ENCODE peak calls at places on chromosome 13, in five cellular contexts. K is hippocampal formation; A is stimulated activated naive CD4-positive, alpha-beta T cell treated with Interleukin-2 at 50 U/mL for 16 hours; V is neural progenitor cell; B is activated B cell treated with CpG ODN at 0.5 μM for 24 hours. S is an unnamed sample.
A peak's percentile ranks its signal among the peaks of the same experiment; 100 is the strongest.

GRCh38 chr13:41568143-41568989 is 111.0 kb downstream of the RGCC start:
- DNase-seq in V (no peak), K (peak; percentile 57), B (no peak), A (no peak), S (no peak)

GRCh38 chr13:50401721-50402510 is 386.7 kb downstream of the KCNRG start:
- DNase-seq in A (no peak), K (no peak), B (no peak), V (no peak), S (no peak)

GRCh38 chr13:20190481-20191310 is 2.0 kb downstream of the GJB2 start:
- DNase-seq in V (no peak), B (no peak), A (no peak), K (no peak), S (no peak)

GRCh38 chr13:53032849-53033248 is 4.2 kb downstream of the OLFM4 start:
- DNase-seq in B (no peak), V (no peak), A (no peak), K (no peak), S (no peak)

GRCh38 chr13:46535822-46536221 is 17.1 kb upstream of the LRCH1 start:
- DNase-seq in V (no peak), A (no peak), K (no peak), B (no peak), S (no peak)

GRCh38 chr13:85379433-85379832 is 419.8 kb downstream of the SLITRK6 start:
- DNase-seq in V (no peak), A (no peak), B (no peak), K (no peak), S (no peak)

GRCh38 chr13:41613471-41613870 is 156.1 kb downstream of the RGCC start:
- DNase-seq in K (no peak), B (no peak), V (peak; percentile 15), A (no peak), S (no peak)

GRCh38 chr13:32951580-32951979 is 64.6 kb upstream of the KL start:
- DNase-seq in A (no peak), V (no peak), B (no peak), K (no peak), S (no peak)

GRCh38 chr13:40342901-40343300 is 323.5 kb downstream of the FOXO1 start:
- DNase-seq in A (no peak), K (no peak), B (no peak), V (no peak), S (no peak)

GRCh38 chr13:21749410-21749809 is 78.5 kb downstream of the FGF9 start:
- DNase-seq in V (no peak), K (no peak), B (no peak), A (no peak), S (no peak)

GRCh38 chr13:35140321-35140720 is 198.3 kb downstream of the NBEA start:
- DNase-seq in A (no peak), B (no peak), K (no peak), V (no peak), S (no peak)

GRCh38 chr13:98978280-98978679 is 416 bp upstream of the DOCK9 start:
- DNase-seq in A (no peak), K (no peak), B (no peak), V (no peak), S (no peak)

GRCh38 chr13:39961036-39961435 is 305.6 kb downstream of the COG6 start:
- DNase-seq in B (no peak), K (no peak), V (no peak), A (no peak), S (no peak)

GRCh38 chr13:97977982-97978381 is 24.5 kb downstream of the IPO5 start:
- DNase-seq in B (no peak), K (no peak), V (no peak), A (no peak), S (no peak)

GRCh38 chr13:90999401-90999800 is 348.1 kb upstream of the MIR17HG start:
- DNase-seq in B (no peak), A (no peak), K (no peak), V (no peak), S (no peak)

GRCh38 chr13:114072421-114072820 is 60.0 kb downstream of the RASA3 start:
- DNase-seq in B (no peak), A (no peak), V (no peak), K (no peak), S (no peak)

GRCh38 chr13:109095126-109095525 is 465.7 kb downstream of the MYO16 start:
- DNase-seq in K (no peak), A (no peak), V (no peak), B (no peak), S (no peak)

GRCh38 chr13:22505489-22505888 is 675.3 kb upstream of the SGCG start:
- DNase-seq in A (no peak), B (no peak), K (no peak), V (no peak), S (no peak)

GRCh38 chr13:32911506-32911905 is 104.7 kb upstream of the KL start:
- DNase-seq in A (no peak), K (peak; percentile 19), B (no peak), V (peak; percentile 54), S (no peak)

GRCh38 chr13:32581177-32581786 is 5.0 kb upstream of the PDS5B start:
- DNase-seq in B (no peak), K (peak; percentile 67), A (no peak), V (peak; percentile 8), S (no peak)

GRCh38 chr13:107251321-107251720 is 683.4 kb upstream of the ARGLU1 start:
- DNase-seq in B (no peak), A (no peak), K (no peak), V (no peak), S (no peak)

GRCh38 chr13:99690426-99691189 is 189.3 kb downstream of the TM9SF2 start:
- DNase-seq in V (peak; percentile 82), A (no peak), K (no peak), B (no peak), S (no peak)

S was measured in Peyer's patch.